ENCODE peak calls at places on chromosomes 12 and 14, in seven cellular contexts. One of them, this sample, is unnamed.

GRCh38 chr12:106118-106561 is 39.6 kb downstream of the IQSEC3 start:
- DNase-seq in HCT116: peak
- DNase-seq in neural progenitor cell: peak
- DNase-seq in IMR-90: no peak
- DNase-seq in A549: peak
- DNase-seq in MM.1S: peak
- DNase-seq in astrocyte: no peak
- DNase-seq in this sample: peak

GRCh38 chr14:58844544-58844943 is 206.8 kb downstream of the DACT1 start:
- DNase-seq in IMR-90: no peak
- DNase-seq in HCT116: no peak
- DNase-seq in neural progenitor cell: no peak
- DNase-seq in A549: no peak
- DNase-seq in MM.1S: no peak
- DNase-seq in astrocyte: no peak
- DNase-seq in this sample: no peak

GRCh38 chr12:12016284-12017100 is 54.2 kb upstream of the BCL2L14 start:
- DNase-seq in HCT116: no peak
- DNase-seq in astrocyte: peak
- DNase-seq in IMR-90: no peak
- DNase-seq in A549: no peak
- DNase-seq in MM.1S: no peak
- DNase-seq in neural progenitor cell: no peak
- DNase-seq in this sample: no peak

GRCh38 chr12:70660620-70661219 is 23.5 kb upstream of the PTPRB start:
- DNase-seq in MM.1S: peak
- DNase-seq in A549: no peak
- DNase-seq in HCT116: peak
- DNase-seq in IMR-90: peak
- DNase-seq in astrocyte: peak
- DNase-seq in neural progenitor cell: no peak
- DNase-seq in this sample: no peak

GRCh38 chr14:99363051-99363450 is 91.1 kb upstream of the BCL11B start:
- DNase-seq in MM.1S: no peak
- DNase-seq in neural progenitor cell: no peak
- DNase-seq in IMR-90: no peak
- DNase-seq in A549: no peak
- DNase-seq in astrocyte: no peak
- DNase-seq in HCT116: no peak
- DNase-seq in this sample: no peak

GRCh38 chr14:104393898-104394605 is 185.5 kb upstream of the C14orf180 start:
- DNase-seq in A549: no peak
- DNase-seq in HCT116: no peak
- DNase-seq in neural progenitor cell: no peak
- DNase-seq in IMR-90: no peak
- DNase-seq in astrocyte: no peak
- DNase-seq in MM.1S: peak
- DNase-seq in this sample: peak

GRCh38 chr12:27018071-27018470 is 3.9 kb upstream of the TM7SF3 start:
- DNase-seq in A549: no peak
- DNase-seq in astrocyte: no peak
- DNase-seq in MM.1S: no peak
- DNase-seq in IMR-90: no peak
- DNase-seq in neural progenitor cell: no peak
- DNase-seq in HCT116: no peak
- DNase-seq in this sample: no peak

GRCh38 chr14:58245562-58245961 is 919 bp downstream of the PSMA3 start:
- DNase-seq in HCT116: no peak
- DNase-seq in astrocyte: no peak
- DNase-seq in neural progenitor cell: no peak
- DNase-seq in IMR-90: no peak
- DNase-seq in A549: no peak
- DNase-seq in MM.1S: no peak
- DNase-seq in this sample: no peak

GRCh38 chr14:77324289-77324688 is 3.5 kb downstream of the GSTZ1 start:
- DNase-seq in HCT116: no peak
- DNase-seq in neural progenitor cell: no peak
- DNase-seq in A549: no peak
- DNase-seq in IMR-90: no peak
- DNase-seq in astrocyte: no peak
- DNase-seq in MM.1S: no peak
- DNase-seq in this sample: no peak

GRCh38 chr12:24838531-24838950 is 110.4 kb downstream of the BCAT1 start:
- DNase-seq in A549: no peak
- DNase-seq in MM.1S: peak
- DNase-seq in astrocyte: peak
- DNase-seq in neural progenitor cell: no peak
- DNase-seq in HCT116: no peak
- DNase-seq in IMR-90: peak
- DNase-seq in this sample: no peak

GRCh38 chr12:28050606-28051005 is 78.1 kb upstream of the PTHLH start:
- DNase-seq in HCT116: no peak
- DNase-seq in MM.1S: no peak
- DNase-seq in IMR-90: no peak
- DNase-seq in astrocyte: no peak
- DNase-seq in A549: no peak
- DNase-seq in neural progenitor cell: no peak
- DNase-seq in this sample: no peak

GRCh38 chr14:104112609-104113571 is 25.5 kb upstream of the KIF26A start:
- DNase-seq in astrocyte: no peak
- DNase-seq in IMR-90: no peak
- DNase-seq in HCT116: no peak
- DNase-seq in MM.1S: no peak
- DNase-seq in A549: no peak
- DNase-seq in neural progenitor cell: no peak
- DNase-seq in this sample: no peak

GRCh38 chr12:113647048-113647447 is 175.4 kb upstream of the LHX5 start:
- DNase-seq in HCT116: peak
- DNase-seq in MM.1S: no peak
- DNase-seq in astrocyte: no peak
- DNase-seq in neural progenitor cell: peak
- DNase-seq in A549: no peak
- DNase-seq in IMR-90: no peak
- DNase-seq in this sample: peak

GRCh38 chr14:99820702-99821331 is 27.6 kb downstream of the EML1 start:
- DNase-seq in neural progenitor cell: no peak
- DNase-seq in IMR-90: no peak
- DNase-seq in A549: no peak
- DNase-seq in MM.1S: no peak
- DNase-seq in HCT116: no peak
- DNase-seq in astrocyte: no peak
- DNase-seq in this sample: no peak

GRCh38 chr12:85568395-85569103 is 267.7 kb downstream of the RASSF9 start:
- DNase-seq in neural progenitor cell: peak
- DNase-seq in MM.1S: no peak
- DNase-seq in A549: no peak
- DNase-seq in IMR-90: no peak
- DNase-seq in astrocyte: no peak
- DNase-seq in HCT116: no peak
- DNase-seq in this sample: no peak

GRCh38 chr14:40796168-40796567 is 810.5 kb upstream of the LRFN5 start:
- DNase-seq in HCT116: no peak
- DNase-seq in neural progenitor cell: no peak
- DNase-seq in IMR-90: no peak
- DNase-seq in MM.1S: no peak
- DNase-seq in A549: no peak
- DNase-seq in astrocyte: no peak
- DNase-seq in this sample: no peak

GRCh38 chr14:30227436-30227835 is 299.8 kb upstream of the PRKD1 start:
- DNase-seq in astrocyte: no peak
- DNase-seq in HCT116: no peak
- DNase-seq in neural progenitor cell: no peak
- DNase-seq in IMR-90: peak
- DNase-seq in MM.1S: no peak
- DNase-seq in A549: no peak
- DNase-seq in this sample: no peak

GRCh38 chr14:96626916-96627315 is 124.7 kb downstream of the PAPOLA start:
- DNase-seq in astrocyte: no peak
- DNase-seq in IMR-90: no peak
- DNase-seq in neural progenitor cell: no peak
- DNase-seq in HCT116: no peak
- DNase-seq in MM.1S: no peak
- DNase-seq in A549: no peak
- DNase-seq in this sample: no peak

GRCh38 chr12:27186240-27186839 is 57.7 kb upstream of the STK38L start:
- DNase-seq in HCT116: no peak
- DNase-seq in MM.1S: no peak
- DNase-seq in A549: no peak
- DNase-seq in astrocyte: peak
- DNase-seq in IMR-90: peak
- DNase-seq in neural progenitor cell: no peak
- DNase-seq in this sample: no peak

GRCh38 chr14:51726166-51726899 is 74.6 kb downstream of the FRMD6 start:
- DNase-seq in neural progenitor cell: no peak
- DNase-seq in A549: no peak
- DNase-seq in MM.1S: no peak
- DNase-seq in HCT116: no peak
- DNase-seq in astrocyte: peak
- DNase-seq in IMR-90: peak
- DNase-seq in this sample: no peak

GRCh38 chr14:51727526-51727925 is 75.8 kb downstream of the FRMD6 start:
- DNase-seq in MM.1S: no peak
- DNase-seq in IMR-90: peak
- DNase-seq in A549: no peak
- DNase-seq in HCT116: no peak
- DNase-seq in neural progenitor cell: no peak
- DNase-seq in astrocyte: no peak
- DNase-seq in this sample: no peak

GRCh38 chr14:51730094-51730493 is 78.4 kb downstream of the FRMD6 start:
- DNase-seq in neural progenitor cell: no peak
- DNase-seq in MM.1S: no peak
- DNase-seq in astrocyte: no peak
- DNase-seq in A549: no peak
- DNase-seq in IMR-90: no peak
- DNase-seq in HCT116: no peak
- DNase-seq in this sample: no peak

GRCh38 chr14:51719970-51720369 is 68.3 kb downstream of the FRMD6 start:
- DNase-seq in neural progenitor cell: no peak
- DNase-seq in IMR-90: no peak
- DNase-seq in astrocyte: no peak
- DNase-seq in A549: no peak
- DNase-seq in HCT116: no peak
- DNase-seq in MM.1S: no peak
- DNase-seq in this sample: no peak

DNA sequence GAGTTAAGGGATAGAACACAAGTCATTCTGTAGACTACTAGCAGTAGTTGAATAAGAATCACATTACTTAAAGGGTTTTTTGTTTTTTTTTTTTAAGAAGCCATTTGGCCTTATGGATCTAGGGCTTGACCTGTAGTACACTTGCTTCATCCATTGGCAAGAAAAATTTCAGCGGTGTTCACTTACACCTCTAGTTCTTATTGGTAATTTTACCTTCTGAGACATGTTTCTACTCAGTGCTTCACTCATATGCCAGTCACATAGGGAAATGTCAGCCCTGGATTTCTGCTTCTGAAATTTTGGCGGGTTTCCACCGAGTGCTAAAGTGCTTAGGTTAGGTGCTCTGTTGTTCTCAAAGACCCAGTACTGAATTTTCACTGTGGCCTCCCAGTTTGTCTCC is 72.9 kb downstream of the FRMD6 start:
- DNase-seq in MM.1S: no peak
- DNase-seq in HCT116: no peak
- DNase-seq in IMR-90: peak
- DNase-seq in astrocyte: no peak
- DNase-seq in neural progenitor cell: no peak
- DNase-seq in A549: no peak
- DNase-seq in this sample: no peak
- H3K4me2 ChIP-seq in MM.1S: no peak
- H3K4me2 ChIP-seq in HCT116: no peak
- H3K4me2 ChIP-seq in IMR-90: no peak
- H3K4me2 ChIP-seq in astrocyte: no peak
- H3K4me2 ChIP-seq in neural progenitor cell: no peak
- H3K4me2 ChIP-seq in A549: no peak
- H3K4me2 ChIP-seq in this sample: no peak

GRCh38 chr14:64266206-64266605 is 28.0 kb downstream of the ESR2 start:
- DNase-seq in MM.1S: peak
- DNase-seq in neural progenitor cell: no peak
- DNase-seq in HCT116: no peak
- DNase-seq in astrocyte: no peak
- DNase-seq in A549: no peak
- DNase-seq in IMR-90: peak
- DNase-seq in this sample: peak
- H3K4me2 ChIP-seq in MM.1S: peak
- H3K4me2 ChIP-seq in neural progenitor cell: peak
- H3K4me2 ChIP-seq in HCT116: no peak
- H3K4me2 ChIP-seq in astrocyte: no peak
- H3K4me2 ChIP-seq in A549: peak
- H3K4me2 ChIP-seq in IMR-90: peak
- H3K4me2 ChIP-seq in this sample: no peak

DNA sequence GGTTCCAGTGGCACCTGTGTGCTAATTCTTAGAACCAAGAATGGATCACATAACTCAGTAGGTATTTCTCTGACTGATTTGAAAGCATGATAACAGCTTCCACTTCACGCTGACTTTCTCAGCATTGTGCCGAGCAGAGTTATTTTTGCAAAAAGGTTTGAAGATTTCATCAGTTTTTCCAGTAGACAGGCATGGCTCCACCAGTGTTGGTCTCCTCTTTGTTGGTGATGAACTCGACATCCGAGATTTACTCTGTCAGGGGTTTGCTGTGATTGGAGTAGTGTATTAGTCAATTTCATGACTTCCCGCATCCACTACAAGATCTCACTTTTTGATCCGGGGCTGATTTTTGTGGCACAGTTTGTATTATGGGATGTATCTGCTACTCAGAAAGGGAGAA is 85.3 kb downstream of the PRKCH start:
- DNase-seq in IMR-90: no peak
- DNase-seq in neural progenitor cell: no peak
- DNase-seq in MM.1S: no peak
- DNase-seq in HCT116: no peak
- DNase-seq in A549: no peak
- DNase-seq in astrocyte: no peak
- DNase-seq in this sample: peak
- H3K4me2 ChIP-seq in IMR-90: no peak
- H3K4me2 ChIP-seq in neural progenitor cell: no peak
- H3K4me2 ChIP-seq in MM.1S: no peak
- H3K4me2 ChIP-seq in HCT116: no peak
- H3K4me2 ChIP-seq in A549: no peak
- H3K4me2 ChIP-seq in astrocyte: no peak
- H3K4me2 ChIP-seq in this sample: peak

DNA sequence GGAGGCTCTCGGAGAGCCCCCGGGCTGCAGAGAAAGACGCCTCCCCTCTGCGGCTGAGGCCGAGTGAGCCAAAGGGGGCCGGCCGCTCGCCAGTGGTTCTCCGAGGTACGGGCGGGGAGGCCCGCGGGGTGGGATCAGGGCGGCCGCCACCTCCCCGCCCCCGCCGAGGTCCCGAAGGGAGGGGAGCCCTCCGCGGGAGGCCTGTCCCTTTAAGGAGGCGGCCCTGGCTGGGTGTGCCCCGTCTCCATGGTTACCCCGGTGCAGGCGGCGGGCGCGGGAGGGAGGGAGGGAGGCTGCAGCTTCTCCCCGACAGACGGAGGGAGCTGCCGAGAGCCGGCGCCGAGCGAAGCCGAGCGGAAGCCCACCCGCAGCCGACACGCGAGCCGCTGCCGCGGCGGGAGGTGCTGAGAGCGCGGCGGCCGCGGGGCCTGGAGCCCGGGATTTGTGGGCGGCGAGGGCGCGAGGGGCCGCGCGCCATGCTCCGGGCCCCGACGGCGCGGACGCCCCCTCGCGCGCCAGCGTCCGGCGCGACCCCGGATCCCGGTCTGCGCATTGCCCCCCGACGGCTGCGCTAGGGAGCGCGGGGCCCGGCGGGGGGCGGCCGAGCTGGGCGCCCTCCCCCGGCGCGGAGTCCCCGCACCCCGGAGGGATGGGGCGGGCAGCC is at the start of gene KCNH3:
- DNase-seq in astrocyte: peak
- DNase-seq in A549: peak
- DNase-seq in HCT116: peak
- DNase-seq in MM.1S: peak
- DNase-seq in neural progenitor cell: peak
- DNase-seq in IMR-90: peak
- DNase-seq in this sample: peak
- H3K4me2 ChIP-seq in astrocyte: peak
- H3K4me2 ChIP-seq in A549: peak
- H3K4me2 ChIP-seq in HCT116: peak
- H3K4me2 ChIP-seq in MM.1S: peak
- H3K4me2 ChIP-seq in neural progenitor cell: peak
- H3K4me2 ChIP-seq in IMR-90: peak
- H3K4me2 ChIP-seq in this sample: peak

This sample was measured in DND-41.